ENCODE peak calls at places on chromosomes 6 and 20, in six cellular contexts. X is IMR-90, Q is neuronal stem cell, V is mesenchymal stem cell, U is H1, K is trophoblast cell. M is an unnamed sample.

GRCh38 chr20:25073544-25073943 is 8.4 kb downstream of the VSX1 start:
- DNase-seq in U (no peak), V (no peak), K (no peak), X (no peak), Q (no peak), M (peak)

GRCh38 chr6:127520061-127520460 is 926 bp upstream of the MTCL3 start:
- DNase-seq in K (no peak), X (peak), V (peak), U (no peak), Q (peak), M (no peak)

GRCh38 chr6:141484726-141485125 is 648.0 kb upstream of the GJE1 start:
- DNase-seq in X (peak), U (no peak), K (no peak), V (peak), Q (no peak), M (no peak)

GRCh38 chr6:141107562-141108160 is 1025.1 kb upstream of the GJE1 start:
- DNase-seq in X (peak), Q (no peak), U (no peak), K (peak), V (peak), M (no peak)

GRCh38 chr6:36656441-36656840 is 22.1 kb upstream of the CDKN1A start:
- DNase-seq in U (no peak), K (peak), X (no peak), Q (no peak), V (no peak), M (no peak)

GRCh38 chr6:84645000-84645399 is 119.4 kb downstream of the TBX18 start:
- DNase-seq in Q (no peak), U (no peak), K (no peak), V (peak), X (peak), M (no peak)

GRCh38 chr20:10225439-10226080 is 6.9 kb downstream of the SNAP25 start:
- DNase-seq in U (no peak), V (no peak), K (no peak), Q (no peak), X (no peak), M (no peak)

GRCh38 chr6:53862517-53863457 is 68.0 kb downstream of the LRRC1 start:
- DNase-seq in U (no peak), X (peak), V (no peak), Q (no peak), K (no peak), M (no peak)

GRCh38 chr6:49618257-49618656 is 18.4 kb downstream of the RHAG start:
- DNase-seq in Q (no peak), X (no peak), U (no peak), V (no peak), K (no peak), M (no peak)

GRCh38 chr6:49915035-49915434 is 48.7 kb upstream of the CRISP1 start:
- DNase-seq in K (no peak), Q (no peak), V (no peak), X (no peak), U (no peak), M (peak)

GRCh38 chr20:38303908-38304379 is at the start of gene BPI:
- DNase-seq in V (no peak), K (no peak), U (no peak), X (no peak), Q (no peak), M (no peak)

GRCh38 chr6:71621918-71622519 is 264.3 kb upstream of the RIMS1 start:
- DNase-seq in K (no peak), V (peak), Q (no peak), X (peak), U (no peak), M (no peak)

GRCh38 chr6:41498968-41499599 is 47.1 kb upstream of the FOXP4 start:
- DNase-seq in X (no peak), U (no peak), K (no peak), Q (no peak), V (no peak), M (no peak)

GRCh38 chr20:53652859-53653520 is 59.4 kb upstream of the ZNF217 start:
- DNase-seq in Q (no peak), U (no peak), V (no peak), X (no peak), K (no peak), M (no peak)

GRCh38 chr6:11495565-11496145 is 41.9 kb upstream of the TMEM170B start:
- DNase-seq in K (no peak), V (no peak), Q (no peak), X (no peak), U (no peak), M (no peak)

GRCh38 chr6:158143700-158144099 is 24.4 kb downstream of the SERAC1 start:
- DNase-seq in K (no peak), Q (no peak), V (no peak), X (peak), U (no peak), M (peak)

GRCh38 chr6:4316867-4317400 is 181.6 kb upstream of the ECI2 start:
- DNase-seq in Q (no peak), U (no peak), X (peak), K (peak), V (peak), M (no peak)

GRCh38 chr6:33949111-33949510 is 145.3 kb upstream of the MLN start:
- DNase-seq in X (no peak), K (no peak), Q (no peak), U (no peak), V (no peak), M (no peak)

GRCh38 chr6:162728177-162728571 is 400 bp downstream of the PACRG start:
- DNase-seq in Q (no peak), U (no peak), K (no peak), V (no peak), X (no peak), M (no peak)

GRCh38 chr6:162493917-162494316 is 233.6 kb downstream of the PRKN start:
- DNase-seq in Q (no peak), X (no peak), K (no peak), U (no peak), V (no peak), M (no peak)

GRCh38 chr20:38790210-38791053 is 15.1 kb upstream of the PPP1R16B start:
- DNase-seq in U (no peak), K (peak), V (peak), X (peak), Q (no peak), M (peak)

GRCh38 chr6:32785781-32786533 is 22.6 kb upstream of the HLA-DQB2 start:
- DNase-seq in X (peak), V (peak), K (peak), U (no peak), Q (peak), M (peak)

GRCh38 chr6:72348926-72349325 is 272.9 kb upstream of the KCNQ5 start:
- DNase-seq in V (no peak), K (no peak), Q (no peak), X (peak), U (no peak), M (no peak)

GRCh38 chr6:121668259-121668658 is 232.8 kb downstream of the GJA1 start:
- DNase-seq in V (peak), X (peak), K (no peak), Q (no peak), U (no peak), M (no peak)

GRCh38 chr6:31180500-31180899 is 10.0 kb upstream of the POU5F1 start:
- DNase-seq in X (no peak), V (no peak), U (no peak), Q (no peak), K (peak), M (peak)

GRCh38 chr6:143515766-143516355 is 4.3 kb upstream of the FUCA2 start:
- DNase-seq in U (no peak), Q (no peak), V (no peak), X (no peak), K (no peak), M (no peak)

GRCh38 chr6:20116792-20117191 is 95.5 kb downstream of the MBOAT1 start:
- DNase-seq in V (no peak), K (no peak), X (no peak), U (no peak), Q (no peak), M (no peak)

GRCh38 chr20:35091808-35092523 is 641 bp downstream of the TRPC4AP start:
- DNase-seq in U (no peak), V (peak), Q (no peak), X (peak), K (no peak), M (no peak)

GRCh38 chr6:16903470-16903869 is 142.2 kb upstream of the ATXN1 start:
- DNase-seq in U (no peak), V (peak), K (no peak), X (peak), Q (no peak), M (no peak)

GRCh38 chr6:169058634-169059033 is 195.0 kb downstream of the THBS2 start:
- DNase-seq in U (no peak), Q (no peak), K (no peak), X (no peak), V (no peak), M (no peak)

GRCh38 chr6:24780206-24780605 is 5.5 kb downstream of the GMNN start:
- DNase-seq in Q (no peak), V (no peak), U (no peak), X (peak), K (no peak), M (no peak)

GRCh38 chr6:130159876-130160415 is 62.8 kb downstream of the SAMD3 start:
- DNase-seq in X (no peak), U (no peak), K (no peak), V (no peak), Q (no peak), M (no peak)

GRCh38 chr6:44129841-44130322 is 2.5 kb downstream of the TMEM63B start:
- DNase-seq in X (no peak), U (no peak), Q (no peak), V (no peak), K (no peak), M (no peak)

GRCh38 chr20:38127011-38127621 is 38.0 kb downstream of the TGM2 start:
- DNase-seq in U (no peak), X (peak), Q (no peak), V (peak), K (no peak), M (no peak)

GRCh38 chr20:20395856-20396600 is 28.1 kb downstream of the INSM1 start:
- DNase-seq in U (no peak), X (no peak), Q (peak), K (no peak), V (no peak), M (peak)

GRCh38 chr20:20373046-20373706 is 5.3 kb downstream of the INSM1 start:
- DNase-seq in X (peak), Q (no peak), U (no peak), K (peak), V (no peak), M (no peak)

GRCh38 chr20:46984391-46984790 is 89.7 kb downstream of the EYA2 start:
- DNase-seq in V (no peak), X (peak), Q (no peak), U (no peak), K (no peak), M (no peak)

GRCh38 chr20:10502098-10502526 is 67.0 kb downstream of the SLX4IP start:
- DNase-seq in K (no peak), V (no peak), U (no peak), Q (no peak), X (no peak), M (no peak)

DNA sequence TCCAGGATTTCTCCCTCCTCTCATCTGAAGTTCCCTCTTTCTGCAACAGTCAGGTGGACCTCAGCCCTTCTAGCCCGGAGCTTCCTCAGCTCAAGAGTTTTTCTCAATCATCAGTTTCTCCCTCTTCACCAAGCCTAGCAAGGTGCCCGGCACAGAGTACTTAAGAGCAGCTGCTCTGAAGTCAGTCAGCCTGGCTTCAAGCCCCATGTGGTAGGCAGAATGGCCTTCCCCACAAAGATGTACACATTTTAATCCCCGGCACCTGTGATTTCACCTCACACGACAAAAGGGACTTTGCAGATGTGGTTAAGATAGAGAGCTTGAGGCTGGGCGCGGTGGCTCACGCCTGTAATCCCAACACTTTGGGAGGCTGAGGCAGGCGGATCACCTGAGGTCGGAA is 15.1 kb upstream of the RBPJL start:
- DNase-seq in V (no peak), X (no peak), U (no peak), K (no peak), Q (no peak), M (no peak)
- H4K91ac ChIP-seq in V (no peak), X (no peak), U (no peak), K (no peak), Q (no peak), M (no peak)

GRCh38 chr20:4791121-4791520 is 69.4 kb downstream of the PRND start:
- DNase-seq in K (no peak), U (no peak), Q (no peak), V (no peak), X (no peak), M (no peak)
- H2BK120ac ChIP-seq in K (no peak), U (no peak), Q (no peak), V (no peak), X (no peak), M (no peak)

GRCh38 chr6:9901376-9901775 is 513.5 kb downstream of the TFAP2A start:
- DNase-seq in X (no peak), U (no peak), K (no peak), V (no peak), Q (no peak), M (no peak)
- H2AK5ac ChIP-seq in X (no peak), U (no peak), K (no peak), V (no peak), Q (no peak), M (no peak)

DNA sequence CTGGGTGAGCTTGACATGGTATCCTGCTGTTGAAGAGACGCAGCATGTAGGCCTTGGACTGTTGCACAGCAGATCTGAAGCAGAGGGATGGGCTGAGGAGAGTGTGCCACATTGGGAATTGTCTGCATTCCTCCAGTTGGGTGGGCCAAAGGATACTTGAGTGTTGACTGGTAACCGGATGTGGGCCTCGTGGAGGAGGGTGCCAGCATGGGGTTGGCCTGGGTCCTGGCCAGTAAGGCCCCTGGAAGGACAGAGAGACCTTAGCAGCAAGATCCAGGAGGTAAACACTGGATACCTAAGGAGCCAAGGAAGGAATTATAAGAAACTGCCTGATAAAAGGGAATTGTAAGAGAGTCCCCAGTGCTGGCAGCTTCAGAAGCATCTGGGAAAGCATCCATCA is 76.9 kb downstream of the FIG4 start:
- DNase-seq in Q (no peak), U (no peak), X (no peak), K (peak), V (no peak), M (no peak)
- H4K91ac ChIP-seq in Q (no peak), U (no peak), X (no peak), K (no peak), V (no peak), M (no peak)

DNA sequence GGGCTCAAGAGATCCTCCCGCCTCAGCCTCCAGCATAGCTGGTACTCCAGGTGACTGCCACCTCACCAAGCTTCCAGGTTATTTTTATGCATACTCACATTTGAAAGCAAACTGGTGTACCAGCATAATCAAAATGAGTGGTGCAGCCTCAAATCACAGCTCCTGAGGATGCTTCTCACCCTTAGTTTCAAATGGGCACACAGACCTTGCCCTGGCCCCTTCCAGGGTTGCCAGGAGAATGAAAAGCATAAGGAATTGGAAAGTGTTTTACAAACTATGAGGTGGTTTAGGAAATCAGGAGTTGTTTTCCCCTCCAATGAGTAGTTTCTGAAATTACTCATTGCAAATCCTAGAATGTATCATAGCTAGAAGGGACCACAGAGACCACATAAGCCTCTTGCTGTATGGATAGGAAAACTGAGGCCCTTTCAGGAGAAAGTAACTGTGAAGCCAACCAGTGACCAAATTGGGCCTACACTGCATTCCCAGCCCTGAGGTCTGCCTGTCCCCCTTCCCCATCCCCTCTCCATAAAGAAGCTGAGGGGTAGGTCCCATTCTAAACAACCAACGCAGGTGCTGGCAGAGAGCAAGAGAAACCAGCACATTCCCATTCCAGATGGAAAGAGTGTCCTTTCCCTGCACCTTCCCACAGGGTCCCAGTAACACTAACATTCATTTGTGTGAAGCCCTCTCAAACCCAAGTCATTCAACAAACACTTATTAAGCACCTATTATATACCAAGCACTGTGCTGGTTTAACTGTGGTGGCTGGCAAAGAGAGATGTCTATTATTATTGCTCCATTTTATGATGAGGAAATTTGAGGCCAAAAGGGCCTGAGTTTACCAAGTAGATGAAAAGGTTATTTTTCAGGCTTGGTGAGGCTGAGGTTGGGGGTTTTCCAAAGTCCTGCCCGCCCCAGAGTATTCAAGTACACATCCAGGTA is 2.1 kb upstream of the E2F1 start:
- DNase-seq in K (no peak), Q (no peak), X (no peak), U (no peak), V (peak), M (no peak)
- H2BK120ac ChIP-seq in K (no peak), Q (no peak), X (no peak), U (no peak), V (no peak), M (no peak)

DNA sequence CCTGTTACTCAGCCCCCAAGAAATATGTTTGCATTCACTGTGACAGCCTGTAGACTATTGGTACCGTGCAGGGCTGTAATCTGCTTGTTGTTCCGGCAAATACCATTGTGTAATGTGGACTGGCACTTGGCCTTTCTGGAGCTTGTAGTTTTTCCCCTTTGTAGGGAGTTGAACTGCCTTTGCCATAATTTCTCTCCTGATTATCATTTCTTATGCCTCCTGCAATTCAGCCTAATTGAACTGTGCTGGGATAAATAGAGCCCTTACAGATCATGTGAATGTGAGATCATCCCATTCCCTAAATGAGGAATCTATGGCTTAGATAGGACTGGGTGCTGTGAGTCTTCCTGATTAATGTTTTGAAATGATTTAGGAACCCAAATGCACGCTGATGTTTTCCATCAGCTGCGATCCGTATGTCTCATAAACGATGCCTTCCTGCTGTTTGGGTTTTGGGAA is 185.1 kb downstream of the JARID2 start:
- DNase-seq in X (no peak), U (no peak), V (peak), Q (no peak), K (no peak), M (no peak)
- H2AK5ac ChIP-seq in X (peak), U (no peak), V (no peak), Q (no peak), K (peak), M (no peak)

GRCh38 chr20:52306477-52306876 is 114.9 kb upstream of the ZFP64 start:
- DNase-seq in V (no peak), K (no peak), X (no peak), Q (no peak), U (no peak), M (no peak)

GRCh38 chr20:52305029-52305645 is 113.6 kb upstream of the ZFP64 start:
- DNase-seq in K (peak), X (no peak), U (no peak), Q (no peak), V (no peak), M (no peak)

GRCh38 chr20:52305843-52306242 is 114.3 kb upstream of the ZFP64 start:
- DNase-seq in V (no peak), U (no peak), X (no peak), K (no peak), Q (no peak), M (no peak)

GRCh38 chr20:52302736-52303135 is 111.2 kb upstream of the ZFP64 start:
- DNase-seq in X (no peak), Q (no peak), K (no peak), V (no peak), U (no peak), M (no peak)

GRCh38 chr20:52303281-52303950 is 111.8 kb upstream of the ZFP64 start:
- DNase-seq in U (no peak), K (no peak), Q (no peak), V (no peak), X (no peak), M (no peak)
- H4K91ac ChIP-seq in U (no peak), K (no peak), Q (no peak), V (no peak), X (no peak), M (no peak)

DNA sequence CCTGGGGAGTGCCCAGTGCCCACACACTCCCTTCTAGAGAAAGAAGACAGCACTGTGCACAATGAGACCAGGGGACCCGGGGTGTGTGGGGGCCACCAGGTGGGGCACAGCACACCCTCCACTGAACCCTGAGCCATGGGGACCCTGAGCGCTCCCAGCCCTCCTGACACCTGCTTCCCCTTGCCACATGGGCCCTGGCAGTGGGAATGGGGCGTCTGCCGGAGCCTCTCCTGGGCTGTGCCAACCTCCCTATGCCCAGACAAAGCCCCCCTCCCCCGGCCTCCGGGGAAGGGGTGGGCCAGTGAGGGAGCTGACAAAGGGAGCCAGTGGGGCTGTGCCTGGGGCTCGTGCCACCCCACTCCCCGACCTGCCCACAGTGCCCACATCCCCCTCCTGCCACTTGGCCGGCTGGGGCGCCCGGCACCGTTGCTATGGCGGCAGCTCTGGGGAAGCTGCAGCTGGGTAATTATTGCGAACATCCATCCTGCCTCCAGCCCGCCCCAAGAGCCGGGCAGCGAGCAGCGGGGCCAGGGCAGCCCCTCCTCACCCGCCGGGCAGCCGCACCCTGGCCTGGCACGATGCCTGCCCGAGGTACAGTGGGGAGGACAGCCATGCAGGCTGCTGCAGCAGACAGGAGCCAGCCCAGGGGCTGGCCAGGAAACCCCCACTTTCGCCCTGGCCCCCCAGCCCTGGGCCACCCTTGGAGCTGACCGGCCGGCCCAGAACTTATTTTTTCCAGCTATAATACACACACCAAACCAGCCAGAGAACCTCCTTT is 41.9 kb upstream of the NOL4L start:
- DNase-seq in K (no peak), X (no peak), U (no peak), V (no peak), Q (no peak), M (no peak)
- H2BK120ac ChIP-seq in K (no peak), X (no peak), U (no peak), V (peak), Q (peak), M (no peak)